ENCODE peak calls at places on chromosomes 1 and 21, in six cellular contexts. M is RWPE2; D is activated CD4-positive, CD25-positive, alpha-beta regulatory T cell; G is AG08395; P is NCI-H510A treated with DMSO at 0.1 percent for 48 hours; O is AG09319. T is an unnamed sample.

GRCh38 chr1:42913426-42914091 is 45.1 kb downstream of the SLC2A1 start:
- DNase-seq in O (peak), D (peak), G (peak), P (peak), M (no peak), T (peak)

GRCh38 chr1:177164380-177165068 is at the start of gene ASTN1:
- DNase-seq in M (no peak), G (peak), P (peak), D (no peak), O (no peak), T (peak)

GRCh38 chr1:64906447-64906846 is 59.9 kb downstream of the JAK1 start:
- DNase-seq in D (no peak), O (no peak), G (no peak), P (peak), M (no peak), T (no peak)

GRCh38 chr1:44500181-44501021 is 95.3 kb downstream of the RNF220 start:
- DNase-seq in D (no peak), G (peak), O (no peak), P (no peak), M (no peak), T (peak)

GRCh38 chr1:229344937-229345684 is 2.3 kb upstream of the CCSAP start:
- DNase-seq in O (no peak), G (no peak), D (no peak), M (no peak), P (no peak), T (peak)

GRCh38 chr1:226548281-226549093 is at the start of gene STUM:
- DNase-seq in G (peak), D (no peak), P (peak), M (no peak), O (no peak), T (peak)

GRCh38 chr21:44301093-44301492 is 1.2 kb downstream of the PFKL start:
- DNase-seq in O (no peak), D (no peak), G (no peak), P (no peak), M (no peak), T (no peak)

GRCh38 chr1:190453550-190453949 is 24.1 kb downstream of the BRINP3 start:
- DNase-seq in O (no peak), M (no peak), G (no peak), P (no peak), D (no peak), T (no peak)

GRCh38 chr1:99327357-99327756 is 63.1 kb downstream of the PLPPR4 start:
- DNase-seq in D (no peak), P (peak), G (no peak), M (no peak), O (no peak), T (no peak)

GRCh38 chr1:204487256-204487615 is 7.4 kb downstream of the PIK3C2B start:
- DNase-seq in M (no peak), O (no peak), D (no peak), P (no peak), G (no peak), T (no peak)

GRCh38 chr1:185533596-185533995 is 200.6 kb upstream of the HMCN1 start:
- DNase-seq in M (no peak), P (no peak), O (no peak), G (no peak), D (no peak), T (no peak)

GRCh38 chr1:178540646-178541045 is 27.7 kb downstream of the TEX35 start:
- DNase-seq in M (no peak), G (peak), P (no peak), O (peak), D (no peak), T (peak)

GRCh38 chr1:2789164-2789985 is 12.1 kb downstream of the TTC34 start:
- DNase-seq in P (no peak), G (no peak), M (no peak), D (no peak), O (no peak), T (peak)

GRCh38 chr1:153652795-153653507 is 5.6 kb upstream of the SNAPIN start:
- DNase-seq in G (peak), D (no peak), P (no peak), M (no peak), O (no peak), T (peak)

GRCh38 chr1:147545133-147545532 is 3.8 kb downstream of the BCL9 start:
- DNase-seq in M (peak), D (peak), P (peak), O (no peak), G (no peak), T (peak)

GRCh38 chr1:206133751-206134371 is 16.7 kb upstream of the AVPR1B start:
- DNase-seq in M (no peak), O (no peak), P (no peak), D (no peak), G (no peak), T (no peak)

GRCh38 chr21:39022901-39023693 is 160.2 kb downstream of the PSMG1 start:
- DNase-seq in G (no peak), D (no peak), O (no peak), P (no peak), M (no peak), T (peak)

GRCh38 chr1:109509176-109510134 is at the start of gene AMIGO1:
- DNase-seq in P (peak), G (peak), O (no peak), M (no peak), D (peak), T (peak)

GRCh38 chr1:150567341-150567716 is 12.1 kb downstream of the MCL1 start:
- DNase-seq in O (no peak), M (no peak), G (no peak), P (no peak), D (peak), T (peak)

GRCh38 chr1:193458628-193459027 is 272.2 kb upstream of the B3GALT2 start:
- DNase-seq in O (no peak), P (no peak), M (no peak), D (no peak), G (no peak), T (no peak)